ENCODE peak calls at places on chromosome 13, in five cellular contexts. One of them, this sample, is unnamed.

GRCh38 chr13:80558074-80558473 is 217.1 kb upstream of the SPRY2 start:
- DNase-seq in fibroblast of pulmonary artery: no peak
- DNase-seq in AG09319: no peak
- DNase-seq in mucosa of descending colon: no peak
- DNase-seq in EL: no peak
- DNase-seq in this sample: no peak

GRCh38 chr13:33524086-33524485 is 238.5 kb upstream of the STARD13 start:
- DNase-seq in EL: peak; percentile 92
- DNase-seq in fibroblast of pulmonary artery: peak; percentile 90
- DNase-seq in AG09319: peak; percentile 57
- DNase-seq in mucosa of descending colon: no peak
- DNase-seq in this sample: no peak

GRCh38 chr13:45299194-45299593 is 41.8 kb downstream of the TPT1 start:
- DNase-seq in EL: peak; percentile 25
- DNase-seq in fibroblast of pulmonary artery: peak; percentile 66
- DNase-seq in mucosa of descending colon: no peak
- DNase-seq in AG09319: no peak
- DNase-seq in this sample: no peak

GRCh38 chr13:24323036-24323738 is 13.8 kb downstream of the C1QTNF9 start:
- DNase-seq in mucosa of descending colon: peak; percentile 50
- DNase-seq in EL: no peak
- DNase-seq in AG09319: no peak
- DNase-seq in fibroblast of pulmonary artery: no peak
- DNase-seq in this sample: no peak

GRCh38 chr13:22498006-22498405 is 682.8 kb upstream of the SGCG start:
- DNase-seq in mucosa of descending colon: no peak
- DNase-seq in EL: no peak
- DNase-seq in fibroblast of pulmonary artery: no peak
- DNase-seq in AG09319: no peak
- DNase-seq in this sample: no peak

GRCh38 chr13:43805071-43805468 is 18.3 kb upstream of the ENOX1 start:
- DNase-seq in AG09319: no peak
- DNase-seq in EL: peak; percentile 92
- DNase-seq in mucosa of descending colon: no peak
- DNase-seq in fibroblast of pulmonary artery: peak; percentile 73
- DNase-seq in this sample: no peak

GRCh38 chr13:44759222-44759721 is 183.1 kb upstream of the TSC22D1 start:
- DNase-seq in fibroblast of pulmonary artery: no peak
- DNase-seq in mucosa of descending colon: peak; percentile 47
- DNase-seq in EL: no peak
- DNase-seq in AG09319: no peak
- DNase-seq in this sample: peak; percentile 26

GRCh38 chr13:48542581-48543341 is 9.9 kb upstream of the RCBTB2 start:
- DNase-seq in EL: no peak
- DNase-seq in mucosa of descending colon: peak; percentile 49
- DNase-seq in fibroblast of pulmonary artery: peak; percentile 52
- DNase-seq in AG09319: no peak
- DNase-seq in this sample: peak; percentile 42

GRCh38 chr13:33349996-33350826 is 64.7 kb upstream of the STARD13 start:
- DNase-seq in AG09319: no peak
- DNase-seq in mucosa of descending colon: peak; percentile 81
- DNase-seq in EL: peak; percentile 56
- DNase-seq in fibroblast of pulmonary artery: peak; percentile 52
- DNase-seq in this sample: no peak